ENCODE peak calls at places on chromosomes 6 and 20, in five cellular contexts. G, F, S, H and A are unnamed samples. For H3K9me3, the result is how much of the 10 kb centered on the place peaks cover.

GRCh38 chr6:26097268-26097875 is 10.1 kb downstream of the HFE start:
- DNase-seq in F (peak), G (peak), H (peak), S (no peak), A (no peak)

GRCh38 chr6:145502417-145502816 is 232.9 kb downstream of the EPM2A start:
- DNase-seq in S (no peak), H (no peak), G (no peak), F (no peak), A (no peak)

GRCh38 chr6:20916081-20916480 is 381.8 kb downstream of the CDKAL1 start:
- DNase-seq in H (no peak), G (no peak), F (no peak), S (no peak), A (no peak)

GRCh38 chr6:6736753-6737654 is 148.5 kb downstream of the LY86 start:
- DNase-seq in S (no peak), F (no peak), G (peak), H (peak), A (no peak)

GRCh38 chr6:168371989-168372711 is 52.6 kb upstream of the DACT2 start:
- DNase-seq in F (no peak), G (peak), H (no peak), S (no peak), A (no peak)

GRCh38 chr6:36852481-36853147 is 13.4 kb upstream of the CPNE5 start:
- DNase-seq in F (no peak), S (no peak), G (no peak), H (peak), A (no peak)

GRCh38 chr20:6162239-6162638 is 39.4 kb upstream of the FERMT1 start:
- DNase-seq in G (peak), S (no peak), F (peak), H (peak), A (no peak)

GRCh38 chr20:59611286-59611685 is 6.9 kb downstream of the PHACTR3 start:
- DNase-seq in H (no peak), F (no peak), S (no peak), G (no peak), A (no peak)

GRCh38 chr6:69027861-69028260 is 392.8 kb downstream of the ADGRB3 start:
- DNase-seq in S (no peak), F (no peak), H (no peak), G (no peak), A (no peak)

GRCh38 chr6:87742106-87742505 is 40.1 kb upstream of the AKIRIN2 start:
- DNase-seq in H (no peak), S (no peak), G (peak), F (no peak), A (no peak)

GRCh38 chr6:22320750-22321149 is 23.9 kb upstream of the PRL start:
- DNase-seq in G (no peak), H (no peak), F (no peak), S (peak), A (no peak)
- H3K9me3 ChIP-seq in G (under half), H (under half), F (under half), S (under half), A (under half)

DNA sequence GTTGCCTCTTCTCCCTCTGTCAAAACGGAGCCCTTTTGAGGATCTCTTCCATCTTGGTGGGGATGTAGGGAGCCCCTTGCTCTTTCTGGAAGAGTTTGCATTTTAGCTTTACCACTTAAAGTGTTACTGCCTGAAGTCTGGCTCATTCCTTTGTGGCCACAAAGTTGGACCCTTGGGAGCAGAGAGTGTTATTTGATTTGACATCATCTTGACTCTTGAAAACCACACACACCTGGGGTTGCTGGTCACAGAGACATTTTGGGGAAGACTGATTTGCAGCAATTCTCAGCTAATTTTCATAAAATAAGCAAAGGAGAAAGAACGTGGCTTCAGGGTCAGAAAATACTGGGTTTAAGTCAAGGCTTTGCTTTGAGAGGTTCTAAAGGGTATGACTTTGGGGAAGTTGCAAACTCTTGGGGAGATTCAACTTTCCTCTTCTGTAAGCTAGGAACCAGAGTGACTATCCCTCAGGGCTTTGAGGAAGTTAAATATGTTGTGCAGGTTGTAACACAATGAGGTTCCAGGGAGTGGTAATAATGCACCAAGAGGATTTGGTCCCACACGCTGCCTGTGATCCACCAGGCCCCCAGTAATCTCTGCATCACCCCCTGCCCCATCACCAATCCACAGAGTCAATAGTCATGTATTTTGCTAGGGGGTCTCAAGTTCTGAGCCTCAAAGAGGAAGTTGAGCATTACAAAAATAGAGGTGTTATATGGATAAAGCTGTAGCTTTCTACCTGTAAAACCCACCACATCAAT is 141.6 kb upstream of the SLC24A3 start:
- DNase-seq in S (no peak), G (no peak), F (no peak), H (no peak), A (no peak)
- H3K9me3 ChIP-seq in S (under half), G (under half), F (under half), H (under half), A (under half)

GRCh38 chr6:140535511-140535910 is 1161.1 kb upstream of the CITED2 start:
- DNase-seq in S (no peak), G (no peak), F (no peak), H (no peak), A (no peak)
- H3K9me3 ChIP-seq in S (under half), G (under half), F (under half), H (under half), A (under half)

DNA sequence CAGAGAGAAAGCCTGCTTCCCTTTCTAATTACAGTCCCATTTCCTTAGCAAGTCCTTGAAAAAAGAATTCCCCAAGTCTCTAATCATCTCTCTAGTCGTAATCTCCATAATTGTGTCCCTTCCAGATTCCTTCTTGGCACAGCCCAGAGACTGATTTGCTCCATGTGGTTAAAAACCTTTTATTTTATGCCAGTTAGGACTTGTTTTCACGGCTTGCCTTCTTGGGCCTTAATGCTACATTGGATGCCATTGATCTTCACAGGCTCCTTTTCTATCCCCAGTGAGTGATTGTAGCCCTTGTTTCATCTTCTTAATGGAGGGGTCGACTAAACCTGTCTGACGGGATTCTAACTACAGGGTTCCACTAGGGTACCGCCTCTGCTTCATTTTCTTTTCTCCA is 650.6 kb upstream of the ARID1B start:
- DNase-seq in G (no peak), H (no peak), S (no peak), F (no peak), A (no peak)
- H3K9me3 ChIP-seq in G (under half), H (under half), S (under half), F (under half), A (under half)

DNA sequence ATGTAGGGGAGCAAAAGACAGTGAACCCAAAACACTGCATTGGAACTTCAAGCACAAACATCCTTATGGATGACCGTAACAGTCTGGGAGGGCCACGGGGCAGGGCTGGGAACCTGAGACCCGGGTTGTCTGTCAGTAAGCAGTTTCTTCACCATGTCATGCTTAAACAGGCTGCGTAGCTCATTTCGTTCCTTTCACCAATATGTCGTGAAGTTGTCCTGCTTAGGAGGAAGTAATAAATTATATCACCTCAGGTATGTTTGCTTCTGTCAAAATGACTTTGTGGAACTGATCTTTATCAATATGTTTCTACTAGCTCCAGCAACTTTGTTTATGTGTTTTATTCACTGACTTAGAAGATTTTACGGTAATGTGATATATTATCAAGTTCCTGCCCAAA is 12.4 kb upstream of the MAK start:
- DNase-seq in F (no peak), G (no peak), H (no peak), S (no peak), A (no peak)
- H3K9me3 ChIP-seq in F (under half), G (under half), H (under half), S (under half), A (under half)

GRCh38 chr6:123213921-123214320 is 217.9 kb downstream of the CLVS2 start:
- DNase-seq in S (no peak), F (no peak), G (no peak), H (no peak), A (no peak)
- H3K9me3 ChIP-seq in S (under half), F (under half), G (under half), H (under half), A (under half)